ENCODE peak calls at places on chromosomes 7 and 10, in seven cellular contexts. U is esophagus squamous epithelium, X is uterus, O is transverse colon, V is ovary, R is body of pancreas, C is IMR-90. Q is an unnamed sample.

GRCh38 chr7:116809636-116810266 is 52.6 kb upstream of the CAPZA2 start:
- DNase-seq in U (no peak), X (no peak), O (no peak), V (no peak), R (peak; percentile 18), C (peak; percentile 77), Q (peak; percentile 69)

GRCh38 chr7:66167773-66168367 is 37.3 kb upstream of the TPST1 start:
- DNase-seq in U (no peak), X (no peak), O (no peak), V (no peak), R (no peak), C (peak; percentile 96), Q (no peak)

GRCh38 chr7:115221484-115221883 is 299.6 kb downstream of the MDFIC start:
- DNase-seq in U (no peak), X (no peak), O (no peak), V (no peak), R (no peak), C (peak; percentile 54), Q (no peak)

GRCh38 chr10:52284416-52285013 is 29.6 kb upstream of the DKK1 start:
- DNase-seq in U (no peak), X (no peak), O (no peak), V (no peak), R (no peak), C (no peak), Q (no peak)

GRCh38 chr7:157686285-157686894 is 349.6 kb downstream of the DNAJB6 start:
- DNase-seq in U (no peak), X (no peak), O (no peak), V (no peak), R (no peak), C (no peak), Q (no peak)

GRCh38 chr7:6294839-6295238 is 22.4 kb upstream of the CYTH3 start:
- DNase-seq in U (no peak), X (no peak), O (no peak), V (no peak), R (no peak), C (no peak), Q (no peak)

GRCh38 chr7:95473276-95473985 is 12.3 kb upstream of the ASB4 start:
- DNase-seq in U (no peak), X (no peak), O (no peak), V (no peak), R (no peak), C (no peak), Q (no peak)

GRCh38 chr10:66505003-66505707 is 420.7 kb upstream of the LRRTM3 start:
- DNase-seq in U (no peak), X (no peak), O (no peak), V (no peak), R (no peak), C (peak; percentile 0), Q (no peak)

GRCh38 chr10:72274730-72275350 is 1.1 kb downstream of the DDIT4 start:
- DNase-seq in U (no peak), X (peak; percentile 70), O (peak; percentile 85), V (peak; percentile 77), R (peak; percentile 85), C (peak; percentile 59), Q (no peak)

GRCh38 chr10:70974920-70975319 is 86.6 kb upstream of the PCBD1 start:
- DNase-seq in U (no peak), X (no peak), O (no peak), V (no peak), R (no peak), C (no peak), Q (no peak)

GRCh38 chr7:155818154-155818819 is 6.0 kb upstream of the SHH start:
- DNase-seq in U (no peak), X (no peak), O (no peak), V (no peak), R (no peak), C (no peak), Q (no peak)

GRCh38 chr10:100805543-100806355 is 60.4 kb downstream of the PAX2 start:
- DNase-seq in U (no peak), X (no peak), O (no peak), V (no peak), R (no peak), C (no peak), Q (no peak)

GRCh38 chr7:100171840-100172239 is 3.4 kb upstream of the GAL3ST4 start:
- DNase-seq in U (no peak), X (no peak), O (no peak), V (no peak), R (no peak), C (no peak), Q (no peak)

GRCh38 chr7:72435366-72435765 is 23.2 kb upstream of the CALN1 start:
- DNase-seq in U (no peak), X (no peak), O (no peak), V (no peak), R (peak; percentile 6), C (no peak), Q (no peak)

GRCh38 chr10:50561266-50561665 is 62.5 kb downstream of the SGMS1 start:
- DNase-seq in U (no peak), X (no peak), O (no peak), V (no peak), R (no peak), C (peak; percentile 97), Q (peak; percentile 46)

GRCh38 chr7:4147931-4148620 is 534.0 kb upstream of the FOXK1 start:
- DNase-seq in U (no peak), X (no peak), O (no peak), V (no peak), R (no peak), C (no peak), Q (no peak)

GRCh38 chr7:65379318-65379717 is 5.7 kb downstream of the ZNF92 start:
- DNase-seq in U (no peak), X (no peak), O (no peak), V (no peak), R (no peak), C (peak; percentile 29), Q (no peak)

GRCh38 chr10:132371641-132372081 is 25.3 kb upstream of the PWWP2B start:
- DNase-seq in U (no peak), X (no peak), O (no peak), V (no peak), R (no peak), C (no peak), Q (no peak)

GRCh38 chr10:128297709-128298457 is 171.7 kb upstream of the MKI67 start:
- DNase-seq in U (no peak), X (no peak), O (no peak), V (no peak), R (no peak), C (no peak), Q (peak; percentile 30)

GRCh38 chr7:157805716-157806115 is 468.9 kb downstream of the DNAJB6 start:
- DNase-seq in U (no peak), X (no peak), O (no peak), V (no peak), R (no peak), C (no peak), Q (no peak)

GRCh38 chr10:6716521-6716920 is 136.4 kb upstream of the PRKCQ start:
- DNase-seq in U (no peak), X (no peak), O (no peak), V (no peak), R (no peak), C (peak; percentile 79), Q (no peak)

GRCh38 chr10:932589-932988 is 1.1 kb upstream of the LARP4B start:
- DNase-seq in U (no peak), X (peak; percentile 18), O (no peak), V (peak; percentile 17), R (no peak), C (no peak), Q (no peak)

GRCh38 chr10:117374506-117375359 is 507 bp downstream of the PDZD8 start:
- DNase-seq in U (no peak), X (peak; percentile 19), O (peak; percentile 39), V (peak; percentile 48), R (peak; percentile 54), C (peak; percentile 46), Q (no peak)

GRCh38 chr7:7812112-7812511 is 93.7 kb upstream of the RPA3 start:
- DNase-seq in U (no peak), X (no peak), O (no peak), V (no peak), R (peak; percentile 30), C (no peak), Q (no peak)

GRCh38 chr7:138898255-138898654 is 82.9 kb downstream of the KIAA1549 start:
- DNase-seq in U (no peak), X (no peak), O (no peak), V (no peak), R (no peak), C (no peak), Q (no peak)

GRCh38 chr10:61890881-61891409 is 10.6 kb upstream of the ARID5B start:
- DNase-seq in U (no peak), X (no peak), O (no peak), V (no peak), R (no peak), C (no peak), Q (no peak)

GRCh38 chr10:94299417-94299816 is 63.3 kb downstream of the NOC3L start:
- DNase-seq in U (no peak), X (no peak), O (no peak), V (no peak), R (no peak), C (peak; percentile 48), Q (no peak)

GRCh38 chr10:11824376-11824775 is 1.2 kb downstream of the PROSER2 start:
- DNase-seq in U (no peak), X (no peak), O (no peak), V (no peak), R (no peak), C (peak; percentile 30), Q (no peak)
- TF ChIP-seq POLR2A in U (no peak), X (no peak), O (no peak), V (no peak), R (no peak), C (no peak), Q (no peak)

GRCh38 chr10:68154211-68154497 is 44.9 kb downstream of the MYPN start:
- DNase-seq in U (no peak), X (peak; percentile 47), O (no peak), V (peak; percentile 77), R (peak; percentile 58), C (peak; percentile 85), Q (no peak)
- H3K9me3 ChIP-seq in U (no peaks in the 10 kb centered on the region), X (no peaks in the 10 kb centered on the region), O (no peaks in the 10 kb centered on the region), V (no peaks in the 10 kb centered on the region), R (no peaks in the 10 kb centered on the region), C (no peaks in the 10 kb centered on the region), Q (no peaks in the 10 kb centered on the region)

DNA sequence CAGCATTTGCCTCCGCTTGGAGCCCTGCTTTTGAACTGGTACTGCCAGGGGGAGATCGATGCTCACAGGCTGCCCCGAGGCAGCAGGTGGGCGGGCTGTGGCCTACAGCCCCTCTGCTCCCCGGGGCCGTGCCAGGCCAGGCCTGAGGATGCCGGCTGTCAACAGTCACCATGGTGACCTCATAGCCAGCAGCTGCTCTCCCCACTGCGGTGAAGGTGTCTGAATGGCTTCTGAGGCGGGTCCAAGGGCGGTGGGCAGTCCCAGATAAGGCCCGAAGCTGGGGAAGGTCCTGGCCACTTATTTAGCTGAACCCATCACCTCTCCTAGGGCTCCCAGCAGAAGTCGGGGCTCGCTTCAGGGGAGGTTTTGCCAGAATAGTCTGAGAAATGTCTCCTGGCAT is 179.3 kb downstream of the ARHGAP12 start:
- DNase-seq in U (no peak), X (no peak), O (no peak), V (no peak), R (peak; percentile 68), C (peak; percentile 46), Q (no peak)
- TF ChIP-seq POLR2A in U (no peak), X (no peak), O (no peak), V (no peak), R (no peak), C (no peak), Q (no peak)

DNA sequence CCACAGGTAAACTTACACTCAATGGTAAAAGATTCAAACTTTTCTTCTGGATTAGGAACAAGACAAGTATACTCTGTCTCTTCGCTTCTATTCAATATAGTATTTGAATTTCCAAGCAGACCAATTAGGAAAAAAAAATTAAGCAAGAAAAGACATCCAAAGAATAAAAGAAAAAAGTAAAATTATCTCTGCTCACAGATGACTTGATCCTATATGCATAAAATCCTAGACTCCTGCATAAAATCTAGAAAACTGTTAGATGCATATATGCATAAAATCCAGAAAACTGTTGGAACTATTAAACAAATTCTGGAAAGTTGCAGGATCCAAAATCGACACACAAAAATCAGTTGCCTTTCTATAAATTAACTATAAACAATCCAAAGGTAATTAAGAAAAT is at the start of gene OR13A1:
- DNase-seq in U (no peak), X (no peak), O (no peak), V (no peak), R (no peak), C (no peak), Q (no peak)
- H3K9me3 ChIP-seq in U (no peaks in the 10 kb centered on the region), X (no peaks in the 10 kb centered on the region), O (no peaks in the 10 kb centered on the region), V (no peaks in the 10 kb centered on the region), R (no peaks in the 10 kb centered on the region), C (no peaks in the 10 kb centered on the region), Q (no peaks in the 10 kb centered on the region)